ENCODE peak calls at places on chromosomes 3 and 15, in eight cellular contexts. N, H, K, F, Y, J, Q and I are unnamed samples.

GRCh38 chr3:14329116-14329830 is 73.1 kb upstream of the SLC6A6 start:
- DNase-seq in F (no peak), J (peak; percentile 67), H (no peak), Y (no peak), K (peak; percentile 56), N (peak; percentile 22), Q (no peak), I (no peak)

GRCh38 chr3:192215-192929 is 4.2 kb upstream of the CHL1 start:
- DNase-seq in K (no peak), Q (no peak), F (no peak), H (no peak), Y (no peak), J (no peak), N (no peak), I (no peak)

GRCh38 chr3:79928687-79929408 is 161.1 kb upstream of the ROBO1 start:
- DNase-seq in J (no peak), K (no peak), H (no peak), Q (no peak), F (no peak), Y (no peak), N (no peak), I (no peak)

GRCh38 chr3:171967137-171967783 is 72.1 kb upstream of the FNDC3B start:
- DNase-seq in F (no peak), J (peak; percentile 94), Y (peak; percentile 64), H (peak; percentile 90), N (peak; percentile 86), K (peak; percentile 90), Q (no peak), I (no peak)

GRCh38 chr15:75104804-75105557 is 81.6 kb downstream of the PPCDC start:
- DNase-seq in Y (peak; percentile 85), H (peak; percentile 90), F (peak; percentile 49), N (peak; percentile 99), Q (no peak), J (peak; percentile 95), K (peak; percentile 83), I (peak; percentile 41)

GRCh38 chr15:99104788-99105515 is at the start of gene SYNM:
- DNase-seq in Y (peak; percentile 39), Q (peak; percentile 63), K (peak; percentile 72), H (no peak), J (peak; percentile 90), N (peak; percentile 66), F (peak; percentile 92), I (no peak)

GRCh38 chr15:48190932-48191573 is 412 bp upstream of the CTXN2 start:
- DNase-seq in K (peak; percentile 72), N (peak; percentile 71), Y (peak; percentile 69), J (peak; percentile 86), F (peak; percentile 61), H (no peak), Q (peak; percentile 67), I (peak; percentile 40)

GRCh38 chr3:119418641-119419040 is 44.8 kb downstream of the TMEM39A start:
- DNase-seq in K (peak; percentile 66), Y (no peak), N (peak; percentile 34), J (no peak), F (no peak), Q (no peak), H (no peak), I (no peak)

DNA sequence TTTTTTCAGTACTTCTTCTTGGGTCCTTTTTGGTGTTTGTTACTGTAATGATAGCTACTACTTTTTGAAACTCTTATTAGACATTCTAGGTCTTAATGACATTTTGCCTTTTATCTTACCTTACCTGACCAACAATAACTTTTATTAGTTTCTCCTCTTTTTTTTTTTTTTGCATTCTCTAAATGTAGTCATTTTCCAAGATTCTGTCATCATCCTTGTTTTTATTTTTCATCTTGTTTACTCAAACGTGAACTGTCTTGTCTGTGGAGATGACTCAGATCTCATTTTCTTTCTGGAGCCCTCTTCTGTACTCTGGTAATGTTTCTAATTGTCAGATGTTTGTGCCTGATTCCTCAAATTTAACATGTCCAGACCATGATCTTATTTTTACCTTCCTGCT is 2.9 kb downstream of the ABHD5 start:
- DNase-seq in N (no peak), Q (no peak), H (no peak), K (no peak), F (no peak), J (peak; percentile 47), Y (no peak), I (no peak)
- H3K4me3 ChIP-seq in N (no peak overlapping the region), Q (no peak overlapping the region), H (no peak overlapping the region), K (no peak overlapping the region), F (no peak overlapping the region), J (no peak overlapping the region), Y (no peak overlapping the region), I (no peak overlapping the region)

GRCh38 chr3:104632521-104632920 is 734.2 kb upstream of the ALCAM start:
- DNase-seq in K (no peak), H (no peak), N (peak; percentile 45), Y (no peak), Q (no peak), F (no peak), J (peak; percentile 2), I (no peak)

GRCh38 chr3:104629038-104629437 is 737.7 kb upstream of the ALCAM start:
- DNase-seq in F (no peak), N (peak; percentile 86), K (peak; percentile 88), Q (no peak), H (peak; percentile 30), Y (peak; percentile 37), J (peak; percentile 81), I (peak; percentile 40)

GRCh38 chr3:104631254-104631653 is 735.5 kb upstream of the ALCAM start:
- DNase-seq in Q (no peak), H (no peak), J (no peak), N (no peak), F (no peak), K (no peak), Y (no peak), I (no peak)

GRCh38 chr3:104632947-104633346 is 733.8 kb upstream of the ALCAM start:
- DNase-seq in J (peak; percentile 20), K (peak; percentile 17), H (no peak), Y (no peak), Q (no peak), F (no peak), N (peak; percentile 30), I (no peak)

DNA sequence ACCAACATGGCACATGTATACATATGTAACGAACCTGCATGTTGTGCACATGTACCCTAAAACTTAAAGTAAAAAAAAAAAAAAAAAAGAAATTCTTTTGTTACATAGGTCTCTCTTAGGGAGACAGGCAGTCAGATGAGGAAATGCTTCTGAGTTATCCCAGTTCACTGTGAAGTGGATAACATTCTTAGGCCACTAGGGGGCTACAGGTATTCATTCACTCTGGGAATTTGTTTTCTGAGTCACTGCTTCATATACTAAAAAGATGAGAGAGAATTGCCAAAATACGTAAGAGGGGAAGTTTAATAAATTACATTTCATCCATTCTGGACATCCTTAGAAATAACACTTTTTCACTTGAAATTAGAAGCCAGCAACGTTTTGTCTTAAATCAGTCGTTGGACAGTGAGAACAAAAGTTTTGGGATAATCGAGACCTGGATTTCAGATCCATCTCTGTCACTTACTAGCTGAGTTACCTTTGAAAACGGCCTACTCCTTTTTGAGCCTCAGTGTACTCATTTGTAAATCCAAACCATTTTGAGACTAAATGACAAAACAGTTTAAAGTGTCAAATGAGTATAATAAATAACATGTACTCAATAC is 738.4 kb upstream of the ALCAM start:
- DNase-seq in F (no peak), N (peak; percentile 82), J (peak; percentile 74), Y (peak; percentile 57), H (no peak), K (peak; percentile 73), Q (no peak), I (peak; percentile 22)
- TF ChIP-seq CTCF in F (peak; percentile 51), N (peak; percentile 69), J (peak; percentile 69), Y (peak; percentile 71), H (peak; percentile 69), K (peak; percentile 72), Q (peak; percentile 75), I (peak; percentile 77)

GRCh38 chr15:51401872-51402517 is 60.5 kb downstream of the GLDN start:
- DNase-seq in F (peak; percentile 40), H (no peak), N (peak; percentile 60), Y (peak; percentile 40), K (peak; percentile 26), Q (peak; percentile 45), J (peak; percentile 64), I (no peak)
- H3K4me3 ChIP-seq in F (no peak overlapping the region), H (no peak overlapping the region), N (no peak overlapping the region), Y (no peak overlapping the region), K (no peak overlapping the region), Q (no peak overlapping the region), J (no peak overlapping the region), I (no peak overlapping the region)

GRCh38 chr3:11185564-11186317 is 31.4 kb downstream of the HRH1 start:
- DNase-seq in Y (peak; percentile 66), H (peak; percentile 92), Q (peak; percentile 77), K (peak; percentile 96), N (peak; percentile 96), F (peak; percentile 90), J (peak; percentile 86), I (peak; percentile 89)
- TF ChIP-seq CTCF in Y (no peak), H (peak; percentile 3), Q (no peak), K (peak; percentile 28), N (no peak), F (no peak), J (no peak), I (no peak)

DNA sequence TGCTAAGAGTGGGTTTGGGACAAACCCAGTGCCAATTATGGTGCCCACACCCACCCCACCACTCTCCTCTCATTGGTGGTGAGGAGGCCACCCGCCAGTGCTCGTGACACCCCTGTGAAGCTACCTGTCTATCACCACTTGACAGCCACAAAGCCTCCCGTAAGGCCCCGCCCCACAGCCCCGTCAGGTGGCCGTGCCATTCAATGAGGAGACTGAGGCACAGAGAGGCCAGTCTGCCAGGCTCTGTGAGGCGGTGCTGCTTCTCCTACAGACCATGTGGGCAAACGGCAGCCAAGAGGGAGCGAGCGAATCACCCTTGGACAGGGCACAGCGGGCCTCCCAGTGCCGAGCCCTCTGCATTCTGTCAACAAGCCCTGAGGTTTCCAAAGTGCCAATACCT is 53.5 kb downstream of the IQSEC1 start:
- DNase-seq in N (no peak), Q (no peak), Y (no peak), F (no peak), K (no peak), J (no peak), H (no peak), I (no peak)
- H3K4me3 ChIP-seq in N (no peak overlapping the region), Q (no peak overlapping the region), Y (no peak overlapping the region), F (peak overlapping the region; percentile 26), K (no peak overlapping the region), J (peak overlapping the region; percentile 21), H (no peak overlapping the region), I (peak overlapping the region; percentile 38)

GRCh38 chr3:142578309-142579223 is at the start of gene ATR:
- DNase-seq in N (peak; percentile 96), J (peak; percentile 99), K (peak; percentile 93), F (peak; percentile 98), Y (peak; percentile 97), Q (peak; percentile 97), H (peak; percentile 81), I (peak; percentile 84)
- TF ChIP-seq CTCF in N (no peak), J (no peak), K (no peak), F (no peak), Y (no peak), Q (peak; percentile 36), H (no peak), I (no peak)